ENCODE peak calls at places on chromosome 17, in four cellular contexts. K, S, A and H are unnamed samples.

GRCh38 chr17:36939059-36939943 is 2.0 kb downstream of the LHX1 start:
- DNase-seq in A (no peak), S (no peak), K (no peak), H (no peak)

GRCh38 chr17:61601297-61601696 is 10.3 kb upstream of the NACA2 start:
- DNase-seq in S (no peak), A (no peak), K (no peak), H (no peak)

GRCh38 chr17:68665373-68665772 is 64.2 kb upstream of the FAM20A start:
- DNase-seq in A (no peak), K (no peak), S (no peak), H (no peak)

GRCh38 chr17:77613181-77613580 is 345.3 kb upstream of the TNRC6C start:
- DNase-seq in A (no peak), S (no peak), K (no peak), H (no peak)

GRCh38 chr17:83186226-83186625 is 106.8 kb downstream of the METRNL start:
- DNase-seq in A (peak), K (no peak), S (no peak), H (no peak)

GRCh38 chr17:29368926-29369325 is 21.2 kb upstream of the TAOK1 start:
- DNase-seq in S (no peak), K (no peak), A (no peak), H (no peak)

GRCh38 chr17:7558544-7559306 is at the start of gene TNFSF13:
- DNase-seq in A (no peak), K (no peak), S (no peak), H (no peak)

GRCh38 chr17:79478051-79478461 is 132.8 kb downstream of the RBFOX3 start:
- DNase-seq in A (peak), K (no peak), S (no peak), H (no peak)

GRCh38 chr17:82592751-82593589 is 55.3 kb downstream of the WDR45B start:
- DNase-seq in A (no peak), S (peak), K (peak), H (no peak)

GRCh38 chr17:55420776-55421178 is 858 bp downstream of the MMD start:
- DNase-seq in S (no peak), A (peak), K (no peak), H (no peak)

GRCh38 chr17:27473190-27473747 is 17.0 kb downstream of the KSR1 start:
- DNase-seq in A (no peak), K (no peak), S (no peak), H (no peak)

GRCh38 chr17:40936437-40936971 is 942 bp downstream of the KRT23 start:
- DNase-seq in A (no peak), K (no peak), S (no peak), H (no peak)

GRCh38 chr17:55625516-55625915 is 97.1 kb downstream of the TMEM100 start:
- DNase-seq in K (no peak), S (no peak), A (no peak), H (no peak)

GRCh38 chr17:83189673-83190385 is 110.4 kb downstream of the METRNL start:
- DNase-seq in A (no peak), S (no peak), K (no peak), H (no peak)

GRCh38 chr17:55870044-55870443 is 119.2 kb downstream of the PCTP start:
- DNase-seq in A (no peak), S (no peak), K (no peak), H (no peak)

GRCh38 chr17:62649570-62649969 is 22.1 kb downstream of the MRC2 start:
- DNase-seq in S (no peak), A (no peak), K (no peak), H (no peak)

DNA sequence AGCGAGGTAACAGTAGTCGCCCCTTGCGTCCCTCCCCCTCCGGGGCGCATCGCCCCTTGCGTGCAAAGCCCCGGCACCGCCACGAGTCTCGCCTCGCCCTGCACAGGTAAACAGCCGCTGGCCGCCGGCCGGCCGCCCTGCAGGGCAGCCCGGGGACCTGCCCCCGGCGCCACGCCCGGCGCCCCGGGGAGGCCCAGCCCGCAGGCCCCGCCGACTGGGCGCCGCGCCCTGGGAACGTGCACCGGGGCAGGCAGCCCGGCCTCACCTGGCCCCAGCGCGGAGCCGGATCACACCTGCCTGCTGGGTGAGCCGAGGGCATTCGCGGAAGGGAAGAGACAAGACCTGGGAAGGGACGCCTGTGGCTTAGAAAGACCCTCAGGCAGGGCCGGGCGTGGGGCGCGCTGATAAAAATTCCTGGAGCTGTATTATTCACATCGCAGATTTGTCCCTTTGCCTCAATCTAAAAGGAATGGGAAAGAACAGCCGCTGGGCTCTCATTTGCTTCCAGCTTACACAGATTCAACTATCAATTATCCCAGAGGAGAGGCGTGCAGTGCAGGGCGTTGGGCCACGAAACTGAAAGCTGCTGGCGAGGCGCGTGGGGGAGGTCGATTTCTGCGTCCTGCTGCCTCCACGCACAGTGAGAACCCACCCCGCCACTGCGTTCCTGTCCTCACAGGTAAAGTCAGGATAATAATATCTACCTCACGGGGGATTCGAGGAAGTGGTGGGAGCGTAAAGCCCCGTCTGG is 451.9 kb downstream of the SLC39A11 start:
- DNase-seq in K (no peak), S (no peak), A (no peak), H (no peak)
- TF ChIP-seq SPI1 in K (no peak), S (no peak), A (no peak), H (no peak)

GRCh38 chr17:34318474-34318873 is 761 bp upstream of the CCL8 start:
- DNase-seq in A (peak), S (no peak), K (no peak), H (no peak)

GRCh38 chr17:34321981-34322380 is 2.7 kb downstream of the CCL8 start:
- DNase-seq in K (no peak), A (no peak), S (no peak), H (no peak)

GRCh38 chr17:34314279-34314678 is 5.0 kb upstream of the CCL8 start:
- DNase-seq in S (no peak), K (no peak), A (no peak), H (no peak)

GRCh38 chr17:34313164-34313563 is 6.1 kb upstream of the CCL8 start:
- DNase-seq in A (no peak), K (no peak), S (no peak), H (no peak)

DNA sequence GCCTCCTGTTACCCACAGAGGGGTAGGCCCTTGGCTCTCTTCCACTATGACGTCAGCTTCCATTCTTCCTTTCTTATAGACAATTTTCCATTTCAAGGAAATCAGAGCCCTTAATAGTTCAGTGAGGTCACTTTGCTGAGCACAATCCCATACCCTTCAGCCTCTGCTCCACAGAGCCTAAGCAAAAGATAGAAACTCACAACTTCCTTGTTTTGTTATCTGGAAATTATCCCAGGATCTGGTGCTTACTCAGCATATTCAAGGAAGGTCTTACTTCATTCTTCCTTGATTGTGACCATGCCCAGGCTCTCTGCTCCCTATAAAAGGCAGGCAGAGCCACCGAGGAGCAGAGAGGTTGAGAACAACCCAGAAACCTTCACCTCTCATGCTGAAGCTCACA is at the start of gene CCL8:
- DNase-seq in A (no peak), S (no peak), K (no peak), H (no peak)
- TF ChIP-seq SPI1 in A (no peak), S (no peak), K (no peak), H (no peak)

GRCh38 chr17:15999974-16000827 is 577 bp downstream of the TTC19 start:
- DNase-seq in K (no peak), S (no peak), A (peak), H (no peak)
- TF ChIP-seq SPI1 in K (no peak), S (no peak), A (no peak), H (no peak)

DNA sequence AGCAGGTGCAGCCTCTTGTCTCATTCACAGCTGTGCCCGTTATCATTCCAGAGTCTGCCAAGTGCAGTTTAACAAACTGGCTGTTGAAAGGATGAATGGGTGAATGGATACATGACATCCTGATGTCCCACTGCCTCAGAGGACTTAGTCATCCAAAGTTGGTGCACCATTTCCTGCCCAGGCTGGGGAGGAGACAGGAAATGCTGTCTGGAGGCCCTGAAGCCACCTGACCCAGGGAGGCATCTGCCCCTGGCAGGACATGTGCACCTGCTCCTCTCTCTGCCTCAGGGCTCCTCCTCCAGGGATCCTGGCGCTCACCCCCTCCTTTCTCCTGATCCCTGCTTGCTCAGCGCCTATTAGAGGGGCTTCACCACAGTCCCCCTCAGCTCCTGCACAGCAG is 1.8 kb upstream of the CD300C start:
- DNase-seq in A (no peak), S (no peak), K (no peak), H (no peak)
- TF ChIP-seq SPI1 in A (no peak), S (no peak), K (no peak), H (no peak)

GRCh38 chr17:48494335-48494734 is 36.5 kb downstream of the HOXB1 start:
- DNase-seq in A (no peak), K (no peak), S (no peak), H (no peak)
- TF ChIP-seq SPI1 in A (no peak), K (no peak), S (no peak), H (no peak)

GRCh38 chr17:1829189-1829578 is 518 bp downstream of the SMYD4 start:
- DNase-seq in K (no peak), S (no peak), A (no peak), H (no peak)
- TF ChIP-seq SPI1 in K (no peak), S (no peak), A (no peak), H (no peak)

GRCh38 chr17:66841328-66841727 is 6.4 kb downstream of the CACNG5 start:
- DNase-seq in A (no peak), K (no peak), S (no peak), H (no peak)

GRCh38 chr17:66842959-66843358 is 8.0 kb downstream of the CACNG5 start:
- DNase-seq in S (no peak), K (no peak), A (no peak), H (no peak)

GRCh38 chr17:66841744-66842143 is 6.8 kb downstream of the CACNG5 start:
- DNase-seq in K (no peak), S (no peak), A (no peak), H (no peak)

GRCh38 chr17:66842505-66842904 is 7.6 kb downstream of the CACNG5 start:
- DNase-seq in K (no peak), S (no peak), A (no peak), H (no peak)

GRCh38 chr17:66843606-66844005 is 8.7 kb downstream of the CACNG5 start:
- DNase-seq in S (no peak), A (no peak), K (no peak), H (no peak)
- TF ChIP-seq SPI1 in S (no peak), A (no peak), K (no peak), H (no peak)

DNA sequence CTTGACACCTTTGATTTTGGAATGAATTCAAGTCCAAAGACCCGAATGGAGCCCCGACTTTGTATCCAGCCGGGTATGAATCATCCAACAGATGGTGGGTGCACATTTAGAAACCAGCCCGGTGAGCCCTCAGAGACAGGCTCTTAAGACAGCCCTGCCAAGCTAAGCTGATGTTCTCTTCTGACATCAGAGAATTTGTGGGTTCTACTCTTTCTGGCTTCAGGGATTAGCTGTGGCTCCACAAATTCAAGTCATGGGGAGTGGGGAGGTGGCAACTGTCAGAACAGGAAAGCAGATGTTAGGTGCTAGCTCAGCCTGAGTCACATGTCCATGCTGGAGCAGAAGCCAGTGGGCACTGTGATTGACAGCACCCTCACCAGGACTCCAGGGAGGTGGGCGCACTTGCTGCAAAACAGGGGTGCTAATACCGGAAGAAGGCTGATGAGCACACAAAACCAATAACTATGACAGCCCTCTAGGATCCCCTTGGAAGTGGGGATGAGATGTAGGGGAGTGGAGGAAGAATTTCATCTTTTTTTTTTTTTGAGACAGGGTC is 31.4 kb upstream of the XYLT2 start:
- DNase-seq in A (no peak), S (no peak), K (no peak), H (no peak)
- TF ChIP-seq SPI1 in A (no peak), S (no peak), K (no peak), H (no peak)

GRCh38 chr17:9158545-9159452 is 137.5 kb downstream of the NTN1 start:
- DNase-seq in K (no peak), S (no peak), A (no peak), H (no peak)
- TF ChIP-seq SPI1 in K (no peak), S (no peak), A (no peak), H (no peak)